ENCODE peak calls at places on chromosomes 16 and 17, in four cellular contexts. Q is midbrain, H is nephron progenitor cell, M is Calu3. F is an unnamed sample.

GRCh38 chr17:76732734-76733617 is 4.2 kb downstream of the SRSF2 start:
- DNase-seq in Q (no peak), H (no peak), M (no peak), F (no peak)

GRCh38 chr17:48756816-48757215 is 28.3 kb upstream of the HOXB13 start:
- DNase-seq in Q (no peak), H (no peak), M (no peak), F (no peak)

GRCh38 chr17:48468299-48468698 is 38.3 kb upstream of the SKAP1 start:
- DNase-seq in Q (no peak), H (no peak), M (no peak), F (no peak)

GRCh38 chr17:8905256-8905778 is 37.8 kb upstream of the PIK3R6 start:
- DNase-seq in Q (no peak), H (no peak), M (no peak), F (no peak)

GRCh38 chr17:44362056-44362355 is 1.6 kb downstream of the FAM171A2 start:
- DNase-seq in Q (no peak), H (no peak), M (no peak), F (no peak)

GRCh38 chr16:28292731-28293588 is 635 bp downstream of the SBK1 start:
- DNase-seq in Q (no peak), H (peak), M (no peak), F (peak)

GRCh38 chr16:12110361-12111107 is 134.0 kb downstream of the SNX29 start:
- DNase-seq in Q (no peak), H (no peak), M (no peak), F (no peak)

GRCh38 chr17:49510059-49510719 is 15.1 kb downstream of the NGFR start:
- DNase-seq in Q (no peak), H (no peak), M (no peak), F (no peak)

GRCh38 chr16:81410643-81411235 is 33.9 kb upstream of the CMIP start:
- DNase-seq in Q (no peak), H (no peak), M (no peak), F (no peak)

GRCh38 chr17:28861393-28862203 is 6.8 kb downstream of the ERAL1 start:
- DNase-seq in Q (no peak), H (no peak), M (no peak), F (no peak)

GRCh38 chr17:17750881-17751280 is 69.6 kb downstream of the RAI1 start:
- DNase-seq in Q (no peak), H (no peak), M (no peak), F (no peak)

GRCh38 chr16:49889725-49890397 is 33.9 kb upstream of the ZNF423 start:
- DNase-seq in Q (no peak), H (no peak), M (no peak), F (no peak)

GRCh38 chr17:50596191-50597037 is 35.9 kb downstream of the CACNA1G start:
- DNase-seq in Q (no peak), H (peak), M (peak), F (no peak)

GRCh38 chr16:85395207-85395912 is 217.8 kb upstream of the GSE1 start:
- DNase-seq in Q (no peak), H (peak), M (peak), F (no peak)

GRCh38 chr16:4298761-4299522 is 16.9 kb upstream of the GLIS2 start:
- DNase-seq in Q (no peak), H (peak), M (peak), F (peak)

GRCh38 chr17:66767164-66767933 is 67.6 kb upstream of the CACNG5 start:
- DNase-seq in Q (no peak), H (no peak), M (no peak), F (no peak)

F was measured in ecto neural progenitor cell.